ENCODE peak calls at places on chromosomes 3 and 15, in ten cellular contexts. One of them, this sample, is unnamed.

GRCh38 chr15:32735948-32736347 is 18.1 kb downstream of the GREM1 start:
- DNase-seq in cardiac fibroblast: no peak
- DNase-seq in osteocyte: no peak
- DNase-seq in AG09319: no peak
- DNase-seq in A673: no peak
- DNase-seq in lung: no peak
- DNase-seq in AG04450: no peak
- DNase-seq in NB4: no peak
- DNase-seq in WERI-Rb-1: no peak
- DNase-seq in GM10248: no peak
- DNase-seq in this sample: no peak

GRCh38 chr15:66161108-66161507 is 92.4 kb downstream of the MEGF11 start:
- DNase-seq in AG04450: no peak
- DNase-seq in A673: no peak
- DNase-seq in GM10248: no peak
- DNase-seq in WERI-Rb-1: peak; percentile 32
- DNase-seq in AG09319: no peak
- DNase-seq in NB4: no peak
- DNase-seq in lung: no peak
- DNase-seq in osteocyte: no peak
- DNase-seq in cardiac fibroblast: no peak
- DNase-seq in this sample: no peak

GRCh38 chr15:89203705-89204273 is 17.6 kb downstream of the RLBP1 start:
- DNase-seq in AG04450: no peak
- DNase-seq in lung: no peak
- DNase-seq in cardiac fibroblast: no peak
- DNase-seq in osteocyte: no peak
- DNase-seq in GM10248: no peak
- DNase-seq in AG09319: no peak
- DNase-seq in NB4: peak; percentile 18
- DNase-seq in WERI-Rb-1: no peak
- DNase-seq in A673: no peak
- DNase-seq in this sample: no peak

GRCh38 chr15:40894689-40895308 is 549 bp downstream of the VPS18 start:
- DNase-seq in AG09319: no peak
- DNase-seq in NB4: peak; percentile 87
- DNase-seq in WERI-Rb-1: peak; percentile 74
- DNase-seq in lung: peak; percentile 61
- DNase-seq in GM10248: peak; percentile 69
- DNase-seq in AG04450: peak; percentile 66
- DNase-seq in cardiac fibroblast: peak; percentile 80
- DNase-seq in A673: peak; percentile 87
- DNase-seq in osteocyte: no peak
- DNase-seq in this sample: peak; percentile 73

GRCh38 chr3:30286007-30286669 is 320.3 kb upstream of the TGFBR2 start:
- DNase-seq in cardiac fibroblast: peak; percentile 99
- DNase-seq in GM10248: no peak
- DNase-seq in osteocyte: no peak
- DNase-seq in AG04450: peak; percentile 61
- DNase-seq in lung: peak; percentile 60
- DNase-seq in WERI-Rb-1: no peak
- DNase-seq in AG09319: peak; percentile 90
- DNase-seq in NB4: peak; percentile 86
- DNase-seq in A673: peak; percentile 93
- DNase-seq in this sample: no peak

GRCh38 chr3:114857281-114857680 is 289.8 kb downstream of the ZBTB20 start:
- DNase-seq in cardiac fibroblast: no peak
- DNase-seq in osteocyte: no peak
- DNase-seq in AG09319: no peak
- DNase-seq in WERI-Rb-1: no peak
- DNase-seq in lung: no peak
- DNase-seq in AG04450: no peak
- DNase-seq in A673: no peak
- DNase-seq in GM10248: no peak
- DNase-seq in NB4: no peak
- DNase-seq in this sample: no peak

GRCh38 chr15:98503970-98504369 is 144.4 kb upstream of the IGF1R start:
- DNase-seq in AG09319: peak; percentile 96
- DNase-seq in cardiac fibroblast: peak; percentile 15
- DNase-seq in lung: peak; percentile 27
- DNase-seq in NB4: peak; percentile 71
- DNase-seq in WERI-Rb-1: no peak
- DNase-seq in A673: no peak
- DNase-seq in osteocyte: no peak
- DNase-seq in GM10248: no peak
- DNase-seq in AG04450: no peak
- DNase-seq in this sample: no peak

GRCh38 chr15:68408526-68408925 is 23.4 kb downstream of the ITGA11 start:
- DNase-seq in AG04450: no peak
- DNase-seq in AG09319: no peak
- DNase-seq in WERI-Rb-1: no peak
- DNase-seq in GM10248: no peak
- DNase-seq in osteocyte: peak; percentile 63
- DNase-seq in NB4: no peak
- DNase-seq in A673: no peak
- DNase-seq in cardiac fibroblast: no peak
- DNase-seq in lung: no peak
- DNase-seq in this sample: no peak

GRCh38 chr3:87397210-87397609 is 120.8 kb upstream of the POU1F1 start:
- DNase-seq in lung: no peak
- DNase-seq in osteocyte: no peak
- DNase-seq in cardiac fibroblast: peak; percentile 72
- DNase-seq in NB4: no peak
- DNase-seq in A673: no peak
- DNase-seq in AG04450: no peak
- DNase-seq in AG09319: no peak
- DNase-seq in GM10248: no peak
- DNase-seq in WERI-Rb-1: no peak
- DNase-seq in this sample: no peak

GRCh38 chr3:12891391-12891984 is 50.1 kb upstream of the RPL32 start:
- DNase-seq in GM10248: no peak
- DNase-seq in WERI-Rb-1: no peak
- DNase-seq in cardiac fibroblast: no peak
- DNase-seq in NB4: no peak
- DNase-seq in AG04450: no peak
- DNase-seq in AG09319: no peak
- DNase-seq in osteocyte: no peak
- DNase-seq in lung: no peak
- DNase-seq in A673: no peak
- DNase-seq in this sample: no peak
- TF ChIP-seq CTCF in GM10248: no peak
- TF ChIP-seq CTCF in WERI-Rb-1: no peak
- TF ChIP-seq CTCF in cardiac fibroblast: no peak
- TF ChIP-seq CTCF in NB4: no peak
- TF ChIP-seq CTCF in AG04450: no peak
- TF ChIP-seq CTCF in AG09319: no peak
- TF ChIP-seq CTCF in osteocyte: no peak
- TF ChIP-seq CTCF in lung: no peak
- TF ChIP-seq CTCF in A673: no peak
- TF ChIP-seq CTCF in this sample: no peak

GRCh38 chr3:105594219-105594618 is 227.5 kb downstream of the ALCAM start:
- DNase-seq in AG09319: no peak
- DNase-seq in cardiac fibroblast: peak; percentile 70
- DNase-seq in GM10248: no peak
- DNase-seq in lung: no peak
- DNase-seq in AG04450: peak; percentile 15
- DNase-seq in WERI-Rb-1: no peak
- DNase-seq in NB4: no peak
- DNase-seq in osteocyte: no peak
- DNase-seq in A673: no peak
- DNase-seq in this sample: no peak
- TF ChIP-seq CTCF in AG09319: no peak
- TF ChIP-seq CTCF in cardiac fibroblast: no peak
- TF ChIP-seq CTCF in GM10248: no peak
- TF ChIP-seq CTCF in lung: no peak
- TF ChIP-seq CTCF in AG04450: no peak
- TF ChIP-seq CTCF in WERI-Rb-1: no peak
- TF ChIP-seq CTCF in NB4: no peak
- TF ChIP-seq CTCF in osteocyte: no peak
- TF ChIP-seq CTCF in A673: no peak
- TF ChIP-seq CTCF in this sample: no peak

GRCh38 chr3:169149349-169149890 is 514.1 kb downstream of the MECOM start:
- DNase-seq in cardiac fibroblast: peak; percentile 88
- DNase-seq in GM10248: peak; percentile 82
- DNase-seq in lung: peak; percentile 88
- DNase-seq in A673: peak; percentile 84
- DNase-seq in AG04450: peak; percentile 62
- DNase-seq in WERI-Rb-1: peak; percentile 87
- DNase-seq in NB4: peak; percentile 76
- DNase-seq in AG09319: peak; percentile 63
- DNase-seq in osteocyte: peak; percentile 92
- DNase-seq in this sample: peak; percentile 89
- TF ChIP-seq CTCF in cardiac fibroblast: peak; percentile 79
- TF ChIP-seq CTCF in GM10248: peak; percentile 82
- TF ChIP-seq CTCF in lung: peak; percentile 86
- TF ChIP-seq CTCF in A673: peak; percentile 87
- TF ChIP-seq CTCF in AG04450: peak; percentile 85
- TF ChIP-seq CTCF in WERI-Rb-1: peak; percentile 78
- TF ChIP-seq CTCF in NB4: peak; percentile 67
- TF ChIP-seq CTCF in AG09319: peak; percentile 81
- TF ChIP-seq CTCF in osteocyte: peak; percentile 93
- TF ChIP-seq CTCF in this sample: peak; percentile 72

DNA sequence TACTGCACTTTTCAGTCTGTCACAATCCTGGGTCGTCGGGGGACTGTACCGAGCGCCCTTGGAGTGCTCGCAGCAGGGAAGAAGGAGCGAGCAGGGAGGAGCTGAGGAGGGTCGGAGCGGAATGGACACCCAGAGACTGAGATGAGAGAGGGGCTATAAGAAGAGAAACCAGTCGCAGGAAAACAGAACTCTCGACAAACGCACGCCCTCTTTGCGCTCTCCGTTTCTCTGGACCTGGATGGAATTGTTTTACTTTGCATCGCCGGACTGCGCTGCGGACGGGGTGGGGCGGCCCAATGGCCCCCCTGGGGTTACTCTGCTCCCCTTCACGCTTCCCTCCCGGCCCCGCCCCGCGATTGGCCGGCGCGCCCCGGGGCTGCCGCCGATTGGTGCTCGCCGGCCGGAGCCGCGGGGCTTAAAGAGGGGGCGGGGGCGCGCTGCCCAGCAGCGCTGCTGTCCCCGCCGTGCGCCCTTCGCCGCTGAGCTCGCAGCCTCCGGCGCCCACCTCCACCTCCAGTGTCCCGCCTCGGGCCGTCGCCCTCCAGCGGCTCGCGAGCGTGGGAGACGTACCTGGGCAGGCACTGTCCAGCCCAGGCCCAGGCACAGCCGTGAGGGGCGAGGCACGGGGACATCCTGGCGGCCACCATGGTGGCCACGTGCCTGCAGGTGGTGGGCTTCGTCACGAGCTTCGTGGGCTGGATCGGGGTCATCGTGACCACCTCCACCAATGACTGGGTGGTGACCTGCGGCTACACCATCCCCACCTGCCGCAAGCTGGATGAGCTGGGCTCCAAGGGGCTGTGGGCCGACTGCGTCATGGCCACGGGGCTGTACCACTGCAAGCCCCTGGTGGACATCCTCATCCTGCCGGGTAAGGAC is at the start of gene CLDN11:
- DNase-seq in cardiac fibroblast: peak; percentile 55
- DNase-seq in AG09319: no peak
- DNase-seq in osteocyte: no peak
- DNase-seq in GM10248: peak; percentile 42
- DNase-seq in lung: peak; percentile 27
- DNase-seq in AG04450: peak; percentile 36
- DNase-seq in WERI-Rb-1: peak; percentile 65
- DNase-seq in NB4: no peak
- DNase-seq in A673: peak; percentile 33
- DNase-seq in this sample: peak; percentile 72
- TF ChIP-seq CTCF in cardiac fibroblast: peak; percentile 29
- TF ChIP-seq CTCF in AG09319: peak; percentile 4
- TF ChIP-seq CTCF in osteocyte: no peak
- TF ChIP-seq CTCF in GM10248: no peak
- TF ChIP-seq CTCF in lung: no peak
- TF ChIP-seq CTCF in AG04450: peak; percentile 40
- TF ChIP-seq CTCF in WERI-Rb-1: peak; percentile 5
- TF ChIP-seq CTCF in NB4: no peak
- TF ChIP-seq CTCF in A673: no peak
- TF ChIP-seq CTCF in this sample: no peak

GRCh38 chr3:122023335-122023734 is 1.3 kb upstream of the ILDR1 start:
- DNase-seq in GM10248: no peak
- DNase-seq in AG04450: no peak
- DNase-seq in osteocyte: no peak
- DNase-seq in WERI-Rb-1: no peak
- DNase-seq in A673: no peak
- DNase-seq in NB4: no peak
- DNase-seq in cardiac fibroblast: no peak
- DNase-seq in lung: no peak
- DNase-seq in AG09319: no peak
- DNase-seq in this sample: no peak
- TF ChIP-seq CTCF in GM10248: no peak
- TF ChIP-seq CTCF in AG04450: no peak
- TF ChIP-seq CTCF in osteocyte: no peak
- TF ChIP-seq CTCF in WERI-Rb-1: no peak
- TF ChIP-seq CTCF in A673: no peak
- TF ChIP-seq CTCF in NB4: no peak
- TF ChIP-seq CTCF in cardiac fibroblast: no peak
- TF ChIP-seq CTCF in lung: no peak
- TF ChIP-seq CTCF in AG09319: no peak
- TF ChIP-seq CTCF in this sample: no peak

DNA sequence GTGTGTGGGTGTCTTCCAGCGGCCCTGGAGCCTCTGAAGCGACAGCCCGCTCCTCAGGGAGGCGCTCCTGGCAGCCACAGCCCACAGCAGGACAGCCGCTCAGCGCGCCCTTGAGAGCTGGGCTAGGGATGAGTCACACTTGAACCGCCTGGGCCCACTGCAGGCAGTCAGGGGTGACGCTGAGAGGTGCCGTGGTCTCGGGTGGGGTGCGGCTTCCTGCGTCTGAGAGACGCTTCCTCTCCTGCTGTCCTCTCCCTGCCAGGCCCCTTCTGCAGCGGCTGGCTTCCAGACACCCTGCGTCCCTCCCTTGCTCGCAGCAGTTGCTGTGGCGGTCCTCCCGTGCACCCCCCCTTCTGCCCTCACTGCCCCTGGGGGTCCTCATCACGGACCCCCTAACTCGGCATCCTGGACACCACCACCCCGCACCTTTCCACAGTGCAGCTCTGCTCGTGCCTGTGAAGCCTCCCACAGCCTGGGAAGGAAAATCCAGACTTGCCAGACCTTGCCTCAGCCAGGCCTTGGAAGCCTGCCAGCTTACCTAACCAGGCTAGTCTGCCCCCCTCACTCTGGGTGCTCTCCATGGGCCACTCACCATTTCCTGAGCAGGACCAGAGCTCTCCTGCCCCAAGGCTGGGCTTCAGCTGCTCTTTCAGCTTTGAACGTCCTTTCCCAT is 1.1 kb upstream of the SPTBN5 start:
- DNase-seq in AG04450: no peak
- DNase-seq in osteocyte: no peak
- DNase-seq in WERI-Rb-1: peak; percentile 30
- DNase-seq in GM10248: peak; percentile 91
- DNase-seq in lung: peak; percentile 70
- DNase-seq in A673: peak; percentile 76
- DNase-seq in NB4: peak; percentile 88
- DNase-seq in AG09319: no peak
- DNase-seq in cardiac fibroblast: peak; percentile 81
- DNase-seq in this sample: no peak
- TF ChIP-seq CTCF in AG04450: no peak
- TF ChIP-seq CTCF in osteocyte: no peak
- TF ChIP-seq CTCF in WERI-Rb-1: no peak
- TF ChIP-seq CTCF in GM10248: peak; percentile 30
- TF ChIP-seq CTCF in lung: no peak
- TF ChIP-seq CTCF in A673: peak; percentile 25
- TF ChIP-seq CTCF in NB4: no peak
- TF ChIP-seq CTCF in AG09319: peak; percentile 17
- TF ChIP-seq CTCF in cardiac fibroblast: no peak
- TF ChIP-seq CTCF in this sample: no peak